ENCODE peak calls at places on chromosome 17, in five cellular contexts. S is heart left ventricle; K is omental fat pad; I is non-pigmented ciliary epithelial cell; M is activated T-helper 9 cell treated with anti-CD3 and anti-CD28 coated beads, Interleukin-2, amount 50 U/mL, for 16 hours. T is an unnamed sample.

GRCh38 chr17:57104461-57105175 is 19.6 kb downstream of the AKAP1 start:
- DNase-seq in I (no peak), M (no peak), K (no peak), S (no peak), T (no peak)

GRCh38 chr17:66522591-66523272 is 220.3 kb downstream of the PRKCA start:
- DNase-seq in K (no peak), M (no peak), S (no peak), I (no peak), T (no peak)

GRCh38 chr17:17258998-17259397 is 22.0 kb upstream of the FLCN start:
- DNase-seq in I (no peak), S (no peak), M (no peak), K (no peak), T (no peak)

GRCh38 chr17:3615160-3615870 is 6.1 kb upstream of the TRPV1 start:
- DNase-seq in K (no peak), I (no peak), M (no peak), S (no peak), T (no peak)

GRCh38 chr17:43338886-43339516 is 59.8 kb upstream of the ARL4D start:
- DNase-seq in K (peak; percentile 50), S (peak; percentile 71), I (no peak), M (peak; percentile 47), T (peak; percentile 48)

GRCh38 chr17:721540-721937 is 6.9 kb upstream of the VPS53 start:
- DNase-seq in S (no peak), M (no peak), I (no peak), K (no peak), T (no peak)

GRCh38 chr17:20218231-20218630 is 209.1 kb downstream of the SPECC1 start:
- DNase-seq in S (no peak), K (no peak), M (no peak), I (no peak), T (no peak)

GRCh38 chr17:49224198-49224996 is 6.2 kb downstream of the PHOSPHO1 start:
- DNase-seq in S (peak; percentile 40), K (no peak), M (no peak), I (no peak), T (no peak)

GRCh38 chr17:45912319-45912718 is 18.0 kb downstream of the MAPT start:
- DNase-seq in K (no peak), I (no peak), M (no peak), S (no peak), T (no peak)

GRCh38 chr17:20908373-20909273 is 134.2 kb downstream of the USP22 start:
- DNase-seq in K (peak; percentile 57), I (no peak), S (peak; percentile 93), M (peak; percentile 59), T (peak; percentile 74)